ENCODE peak calls at places on chromosomes 2 and 18, in nine cellular contexts. Y, J, D, M, T, G, O, A and H are unnamed samples.

GRCh38 chr18:35740616-35741015 is 159.1 kb downstream of the GALNT1 start:
- DNase-seq in Y (no peak), J (no peak), D (no peak), M (no peak), T (no peak), G (no peak), O (no peak), A (no peak), H (no peak)

GRCh38 chr18:50792885-50793284 is 26.9 kb downstream of the MRO start:
- DNase-seq in Y (no peak), J (no peak), D (no peak), M (no peak), T (no peak), G (no peak), O (no peak), A (no peak), H (no peak)

GRCh38 chr2:96928277-96928781 is 58.1 kb downstream of the FAM178B start:
- DNase-seq in Y (no peak), J (no peak), D (no peak), M (no peak), T (no peak), G (no peak), O (no peak), A (no peak), H (no peak)

GRCh38 chr2:201971516-201972228 is 62.0 kb upstream of the FZD7 start:
- DNase-seq in Y (no peak), J (no peak), D (no peak), M (no peak), T (peak; percentile 69), G (no peak), O (no peak), A (no peak), H (no peak)

GRCh38 chr2:175454953-175455389 is 273.5 kb upstream of the ATP5MC3 start:
- DNase-seq in Y (no peak), J (no peak), D (no peak), M (no peak), T (no peak), G (no peak), O (no peak), A (no peak), H (no peak)

GRCh38 chr18:34121157-34121807 is 103.4 kb downstream of the NOL4 start:
- DNase-seq in Y (no peak), J (no peak), D (no peak), M (peak; percentile 48), T (peak; percentile 52), G (no peak), O (peak; percentile 26), A (no peak), H (no peak)

GRCh38 chr18:46291149-46291548 is 187.0 kb downstream of the HAUS1 start:
- DNase-seq in Y (no peak), J (peak; percentile 11), D (no peak), M (no peak), T (no peak), G (no peak), O (no peak), A (no peak), H (no peak)

GRCh38 chr2:74740395-74741075 is 86.5 kb downstream of the SEMA4F start:
- DNase-seq in Y (no peak), J (no peak), D (no peak), M (peak; percentile 95), T (peak; percentile 95), G (peak; percentile 61), O (no peak), A (no peak), H (peak; percentile 79)